ENCODE peak calls at places on chromosome 16, in six cellular contexts. U, L, G, D, K and Y are unnamed samples.

GRCh38 chr16:56643080-56643778 is 4.8 kb downstream of the MT1A start:
- DNase-seq in U (peak; percentile 59), L (peak; percentile 92), G (peak; percentile 66), D (no peak), K (peak; percentile 80), Y (no peak)

GRCh38 chr16:17459903-17460521 is 10.7 kb downstream of the XYLT1 start:
- DNase-seq in U (peak; percentile 55), L (no peak), G (peak; percentile 46), D (no peak), K (no peak), Y (peak; percentile 50)

GRCh38 chr16:73192227-73192894 is 144.4 kb upstream of the ZFHX3 start:
- DNase-seq in U (no peak), L (no peak), G (peak; percentile 88), D (no peak), K (no peak), Y (no peak)

GRCh38 chr16:3646348-3646920 is 8.1 kb upstream of the DNASE1 start:
- DNase-seq in U (no peak), L (peak; percentile 81), G (no peak), D (no peak), K (no peak), Y (peak; percentile 24)

GRCh38 chr16:82322177-82322576 is 152.2 kb upstream of the MPHOSPH6 start:
- DNase-seq in U (no peak), L (no peak), G (no peak), D (no peak), K (no peak), Y (no peak)

GRCh38 chr16:75070055-75070841 is 46.3 kb downstream of the LDHD start:
- DNase-seq in U (no peak), L (no peak), G (no peak), D (peak; percentile 86), K (peak; percentile 55), Y (no peak)

GRCh38 chr16:7303677-7304200 is 28.9 kb upstream of the RBFOX1 start:
- DNase-seq in U (no peak), L (no peak), G (no peak), D (peak; percentile 34), K (no peak), Y (no peak)

GRCh38 chr16:73771676-73772075 is 524.9 kb upstream of the PSMD7 start:
- DNase-seq in U (no peak), L (no peak), G (no peak), D (no peak), K (no peak), Y (no peak)

GRCh38 chr16:4371481-4372314 is at the start of gene VASN:
- DNase-seq in U (peak; percentile 30), L (peak; percentile 82), G (peak; percentile 68), D (peak; percentile 98), K (peak; percentile 80), Y (peak; percentile 91)

GRCh38 chr16:21166561-21166961 is 8.1 kb downstream of the LDAF1 start:
- DNase-seq in U (no peak), L (no peak), G (peak; percentile 22), D (no peak), K (no peak), Y (no peak)

GRCh38 chr16:81588326-81589081 is 143.9 kb downstream of the CMIP start:
- DNase-seq in U (no peak), L (no peak), G (no peak), D (no peak), K (no peak), Y (no peak)

GRCh38 chr16:1975432-1976215 is 3.8 kb downstream of the TBL3 start:
- DNase-seq in U (no peak), L (no peak), G (no peak), D (no peak), K (peak; percentile 9), Y (no peak)

GRCh38 chr16:12674096-12674495 is 129.6 kb downstream of the CPPED1 start:
- DNase-seq in U (no peak), L (no peak), G (peak; percentile 52), D (no peak), K (no peak), Y (no peak)

GRCh38 chr16:23398987-23399805 is 53.8 kb downstream of the COG7 start:
- DNase-seq in U (no peak), L (no peak), G (no peak), D (no peak), K (peak; percentile 54), Y (no peak)
- TF ChIP-seq CTCF in U (no peak), L (no peak), G (no peak), D (no peak), K (peak; percentile 23), Y (no peak)

GRCh38 chr16:22816475-22816874 is 2.5 kb downstream of the HS3ST2 start:
- DNase-seq in U (no peak), L (no peak), G (peak; percentile 9), D (no peak), K (no peak), Y (no peak)

GRCh38 chr16:22814330-22815105 is 556 bp downstream of the HS3ST2 start:
- DNase-seq in U (no peak), L (no peak), G (no peak), D (peak; percentile 56), K (no peak), Y (peak; percentile 18)

GRCh38 chr16:22815863-22816262 is 1.9 kb downstream of the HS3ST2 start:
- DNase-seq in U (no peak), L (no peak), G (no peak), D (no peak), K (no peak), Y (no peak)

GRCh38 chr16:22813946-22814325 is at the start of gene HS3ST2:
- DNase-seq in U (no peak), L (no peak), G (peak; percentile 26), D (peak; percentile 90), K (peak; percentile 21), Y (peak; percentile 43)

GRCh38 chr16:22813223-22813945 is 578 bp upstream of the HS3ST2 start:
- DNase-seq in U (peak; percentile 12), L (peak; percentile 52), G (peak; percentile 43), D (peak; percentile 84), K (peak; percentile 30), Y (peak; percentile 80)
- TF ChIP-seq CTCF in U (peak; percentile 27), L (no peak), G (peak; percentile 66), D (peak; percentile 74), K (peak; percentile 51), Y (peak; percentile 82)

GRCh38 chr16:23742761-23743160 is 12.1 kb upstream of the CHP2 start:
- DNase-seq in U (no peak), L (no peak), G (no peak), D (no peak), K (no peak), Y (no peak)

GRCh38 chr16:23745263-23745662 is 9.6 kb upstream of the CHP2 start:
- DNase-seq in U (no peak), L (no peak), G (no peak), D (no peak), K (no peak), Y (no peak)

GRCh38 chr16:23739516-23739915 is 15.3 kb upstream of the CHP2 start:
- DNase-seq in U (no peak), L (no peak), G (no peak), D (no peak), K (no peak), Y (no peak)
- TF ChIP-seq CTCF in U (no peak), L (no peak), G (no peak), D (no peak), K (no peak), Y (no peak)

DNA sequence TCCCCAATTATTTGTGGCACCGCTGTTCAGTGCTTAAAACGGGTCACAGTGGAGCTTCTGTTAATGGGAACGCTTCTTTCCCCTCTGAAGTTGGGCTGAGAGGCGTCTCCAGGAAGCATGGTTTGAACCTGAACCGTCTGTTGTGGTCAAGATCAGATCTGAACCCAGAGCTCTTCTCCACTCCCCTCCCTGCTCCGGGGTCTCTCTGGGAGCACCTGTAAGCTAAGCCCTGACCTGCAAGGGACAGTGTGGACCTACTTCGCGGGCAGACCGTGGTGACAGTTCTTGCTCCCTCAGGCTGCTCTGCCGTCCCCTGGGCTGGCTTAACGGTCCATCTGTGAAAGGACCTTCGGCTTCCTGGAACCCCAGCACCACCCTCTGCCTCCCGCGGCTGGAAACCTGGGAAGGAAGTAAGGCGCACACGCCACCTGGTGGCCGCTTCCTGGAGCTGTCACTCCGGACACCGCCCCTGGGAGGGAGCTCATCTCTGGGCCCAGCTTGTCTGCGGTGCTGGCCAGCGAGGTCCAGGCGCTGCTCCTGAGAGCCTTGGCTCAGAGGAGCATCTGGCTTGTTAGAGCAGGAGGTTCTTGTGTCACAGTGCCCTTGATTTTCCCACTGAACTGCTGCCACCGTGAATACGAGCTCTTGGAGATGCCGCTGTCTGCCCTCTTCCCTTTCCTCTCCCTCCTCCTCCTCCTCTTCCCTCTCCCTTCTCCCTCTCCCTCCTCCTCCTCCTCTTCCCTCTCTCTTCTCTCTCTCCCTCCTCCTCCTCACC is 518.5 kb upstream of the EEF2KMT start:
- DNase-seq in U (peak; percentile 60), L (peak; percentile 74), G (peak; percentile 16), D (peak; percentile 84), K (peak; percentile 14), Y (peak; percentile 74)
- TF ChIP-seq CTCF in U (peak; percentile 86), L (peak; percentile 70), G (peak; percentile 39), D (peak; percentile 41), K (peak; percentile 19), Y (peak; percentile 90)

GRCh38 chr16:70680495-70681381 is 5.1 kb downstream of the MTSS2 start:
- DNase-seq in U (no peak), L (no peak), G (no peak), D (no peak), K (peak; percentile 28), Y (no peak)

GRCh38 chr16:70682239-70683145 is 3.4 kb downstream of the MTSS2 start:
- DNase-seq in U (no peak), L (no peak), G (no peak), D (no peak), K (peak; percentile 15), Y (no peak)

GRCh38 chr16:70683146-70683944 is 2.5 kb downstream of the MTSS2 start:
- DNase-seq in U (no peak), L (no peak), G (no peak), D (no peak), K (peak; percentile 12), Y (no peak)

GRCh38 chr16:70679653-70680494 is 6.0 kb downstream of the MTSS2 start:
- DNase-seq in U (no peak), L (no peak), G (no peak), D (peak; percentile 94), K (peak; percentile 47), Y (no peak)

DNA sequence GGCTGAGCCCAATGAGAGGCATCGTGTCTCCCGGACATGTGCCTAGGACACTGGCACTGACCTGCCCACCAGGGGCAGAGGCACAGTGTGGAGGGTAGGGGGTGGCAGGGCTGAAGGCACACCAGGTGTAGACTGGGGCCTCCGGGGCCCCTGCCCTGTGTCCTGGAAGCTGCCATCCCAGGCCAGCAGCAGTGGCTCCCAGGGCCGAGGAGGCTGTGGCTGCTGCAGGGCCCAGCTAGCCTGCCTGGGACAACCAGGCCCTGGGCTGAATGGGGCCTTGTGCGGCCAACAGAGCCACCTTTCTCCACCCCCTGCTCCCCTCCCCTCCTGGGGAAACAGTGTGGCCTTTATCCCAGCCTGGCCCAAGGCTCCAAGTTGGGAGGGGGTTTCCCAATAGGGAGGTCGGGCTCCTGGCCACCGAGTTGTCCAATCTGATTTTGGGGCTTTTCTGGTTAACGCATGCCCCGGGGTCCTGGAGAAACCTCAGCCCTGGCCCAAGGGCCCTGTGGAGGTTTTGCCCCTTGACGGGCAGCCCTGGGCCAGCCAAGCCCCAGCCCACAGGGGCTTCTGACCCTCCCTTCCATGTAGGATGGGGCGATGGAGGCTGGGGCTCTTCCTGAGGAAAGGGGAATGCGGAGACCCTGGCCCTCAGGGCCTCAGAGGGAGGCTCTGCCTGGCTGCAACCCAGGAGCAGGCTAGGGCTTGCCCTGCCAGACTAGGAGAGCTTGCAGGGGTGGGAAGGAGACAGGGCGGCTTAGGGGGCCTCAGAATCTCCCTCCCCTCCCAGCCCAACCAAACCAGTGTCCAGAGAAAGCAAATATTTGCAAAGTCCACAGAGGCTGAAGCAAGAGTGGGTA is 4.2 kb downstream of the MTSS2 start:
- DNase-seq in U (no peak), L (no peak), G (no peak), D (peak; percentile 51), K (peak; percentile 9), Y (no peak)
- TF ChIP-seq CTCF in U (no peak), L (no peak), G (no peak), D (no peak), K (no peak), Y (no peak)

GRCh38 chr16:86834451-86835035 is 256.2 kb downstream of the FOXL1 start:
- DNase-seq in U (no peak), L (no peak), G (peak; percentile 71), D (no peak), K (no peak), Y (no peak)
- TF ChIP-seq CTCF in U (no peak), L (no peak), G (no peak), D (peak; percentile 52), K (no peak), Y (no peak)